ENCODE peak calls at places on chromosomes 16 and 17, in four cellular contexts. C, H, A and T are unnamed samples. For H3K9me1 and H3K4me1, the result is how much of the 10 kb centered on the place peaks cover.

GRCh38 chr17:3007651-3008121 is 55.7 kb downstream of the OR1D5 start:
- DNase-seq in C (no peak), H (no peak), A (no peak), T (no peak)

GRCh38 chr17:76134911-76135809 is 5.9 kb downstream of the FOXJ1 start:
- DNase-seq in H (no peak), C (no peak), A (no peak), T (no peak)

GRCh38 chr17:1577186-1577585 is 14.6 kb upstream of the PITPNA start:
- DNase-seq in A (peak), C (no peak), H (peak), T (no peak)

GRCh38 chr16:89090182-89090630 is 3.4 kb upstream of the ACSF3 start:
- DNase-seq in C (peak), H (no peak), A (no peak), T (no peak)

GRCh38 chr17:7834554-7834890 is 505 bp downstream of the KDM6B start:
- DNase-seq in A (no peak), C (peak), H (no peak), T (no peak)

GRCh38 chr16:57578521-57579360 is 36.3 kb downstream of the ADGRG5 start:
- DNase-seq in H (no peak), A (no peak), C (no peak), T (no peak)

GRCh38 chr16:19291459-19291858 is 5.9 kb downstream of the CLEC19A start:
- DNase-seq in A (peak), H (no peak), C (no peak), T (no peak)

GRCh38 chr17:36641331-36641876 is 40.0 kb downstream of the MRM1 start:
- DNase-seq in A (no peak), H (no peak), C (no peak), T (no peak)

GRCh38 chr17:66691644-66692500 is 143.0 kb upstream of the CACNG5 start:
- DNase-seq in C (no peak), H (peak), A (peak), T (no peak)

GRCh38 chr16:726438-727290 is at the start of the genes CCDC78 and HAGHL:
- DNase-seq in H (peak), C (peak), A (peak), T (no peak)

GRCh38 chr17:45149669-45150603 is 1.7 kb downstream of the HEXIM1 start:
- DNase-seq in C (peak), A (peak), H (peak), T (no peak)

DNA sequence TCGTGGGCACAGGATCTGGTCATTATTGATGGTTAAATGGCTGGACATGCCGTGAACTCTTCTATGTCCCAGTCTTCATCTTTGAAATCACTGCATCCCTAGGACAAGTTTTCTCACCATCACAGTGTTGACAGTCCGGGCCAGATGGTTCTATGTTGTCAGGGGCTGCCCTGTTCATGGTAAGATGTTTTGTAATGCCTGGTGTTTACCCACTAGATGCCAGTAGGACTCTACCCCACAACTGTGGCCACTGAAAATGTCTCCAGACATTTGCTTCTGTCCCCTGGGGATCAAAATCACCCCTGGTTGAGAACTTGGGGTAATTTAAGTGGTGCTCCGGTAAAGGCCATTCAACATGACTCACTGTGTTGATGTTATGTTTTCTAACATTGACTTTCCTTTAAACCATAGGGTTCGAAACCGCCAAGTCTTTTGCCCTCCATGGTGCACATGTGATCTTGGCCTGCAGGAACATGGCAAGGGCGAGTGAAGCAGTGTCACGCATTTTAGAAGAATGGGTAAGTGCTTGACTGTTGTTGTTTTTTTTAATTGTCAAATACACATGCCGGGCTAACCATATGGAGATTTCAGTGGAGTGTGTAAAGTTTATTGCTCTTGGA is 64.4 kb downstream of the WWOX start:
- DNase-seq in H (no peak), C (no peak), A (no peak), T (no peak)
- H2AFZ ChIP-seq in H (no peak), C (no peak), A (no peak), T (no peak)

GRCh38 chr16:3017262-3017805 is 649 bp downstream of the CLDN6 start:
- DNase-seq in A (no peak), H (no peak), C (no peak), T (no peak)
- H3K9me1 ChIP-seq in A (under half), H (under half), C (under half), T (under half)

GRCh38 chr17:40325156-40326013 is 16.4 kb downstream of the RARA start:
- DNase-seq in C (no peak), H (no peak), A (no peak), T (no peak)
- H3K4me1 ChIP-seq in C (half or more), H (half or more), A (half or more), T (half or more)

GRCh38 chr17:81487089-81487486 is 25.5 kb downstream of the ACTG1 start:
- DNase-seq in C (no peak), H (no peak), A (no peak), T (no peak)

GRCh38 chr17:81487487-81488275 is 24.9 kb downstream of the ACTG1 start:
- DNase-seq in C (peak), A (peak), H (peak), T (no peak)

GRCh38 chr17:81488276-81488860 is 24.2 kb downstream of the ACTG1 start:
- DNase-seq in A (no peak), H (no peak), C (no peak), T (no peak)

GRCh38 chr17:81484195-81484979 is 28.2 kb downstream of the ACTG1 start:
- DNase-seq in C (peak), H (peak), A (peak), T (no peak)

GRCh38 chr17:81486174-81486810 is 26.3 kb downstream of the ACTG1 start:
- DNase-seq in C (no peak), A (peak), H (no peak), T (no peak)
- H2AFZ ChIP-seq in C (peak), A (peak), H (no peak), T (no peak)

DNA sequence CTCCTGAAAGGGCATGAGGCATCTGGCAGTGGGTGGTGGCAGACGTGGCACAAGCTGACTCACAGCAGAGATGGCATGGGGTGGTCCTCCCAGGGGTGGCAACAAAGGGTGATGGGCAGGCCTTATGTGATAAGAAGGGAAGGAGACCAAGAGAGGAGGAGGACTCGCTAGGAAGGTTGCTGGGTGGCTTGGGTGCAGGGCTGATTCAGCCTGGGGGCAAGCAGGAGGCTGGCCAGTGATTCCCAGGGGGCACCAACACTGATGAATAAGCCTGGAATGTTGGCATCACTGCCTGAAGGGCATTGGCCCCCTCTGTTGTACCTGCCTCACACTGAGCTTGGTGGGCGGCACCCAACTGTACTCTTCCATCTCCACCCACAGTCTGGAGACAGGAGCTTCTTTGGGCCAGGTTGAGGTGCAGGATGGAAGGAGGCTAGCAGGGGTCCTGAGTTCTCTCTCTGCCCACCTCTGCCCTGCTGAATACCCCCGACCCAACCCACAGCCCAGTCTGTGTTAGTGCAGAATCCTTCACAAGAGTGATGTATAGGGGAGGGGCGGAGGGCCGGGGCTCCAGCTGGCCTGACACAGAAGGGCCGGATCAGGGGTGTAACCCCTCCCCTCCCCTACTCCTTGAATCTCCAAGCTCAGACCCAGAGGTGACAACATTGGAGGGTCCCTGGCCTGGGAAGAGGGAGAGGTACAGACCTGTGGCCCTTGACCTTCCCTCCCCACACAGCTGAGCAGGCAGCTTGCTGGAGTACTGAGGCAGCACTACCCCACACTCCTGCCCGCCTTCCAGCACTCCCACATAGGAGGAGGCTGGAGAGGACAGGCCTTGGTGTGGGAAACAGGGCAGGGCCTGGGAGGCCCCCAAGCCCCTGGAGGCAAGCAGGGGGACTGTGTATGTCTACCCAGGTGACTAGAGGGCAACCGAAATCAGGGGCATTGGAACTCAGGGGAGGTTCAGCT is 2.6 kb downstream of the STAC2 start:
- DNase-seq in H (no peak), A (no peak), C (no peak), T (no peak)
- H3K9me1 ChIP-seq in H (under half), A (under half), C (under half), T (under half)

DNA sequence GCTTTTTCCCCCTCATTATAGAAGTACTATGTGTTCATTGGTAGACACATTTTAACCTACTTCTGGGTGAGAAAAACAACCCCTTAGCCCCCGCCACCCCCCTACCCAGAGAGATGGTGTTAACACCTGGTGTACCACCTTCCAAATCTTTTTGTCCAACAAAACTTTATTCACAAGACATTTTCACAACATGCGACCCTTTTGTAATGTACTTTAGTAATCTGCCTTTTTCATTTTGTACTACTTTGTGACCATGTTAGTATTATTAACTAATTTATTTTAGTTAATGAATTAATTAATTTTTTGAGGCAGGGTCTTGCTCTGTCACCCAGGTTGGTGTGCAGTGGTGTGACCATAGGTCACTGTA is 20.0 kb downstream of the PLCG2 start:
- DNase-seq in H (no peak), A (no peak), C (no peak), T (no peak)
- H3K4me1 ChIP-seq in H (under half), A (under half), C (under half), T (under half)

DNA sequence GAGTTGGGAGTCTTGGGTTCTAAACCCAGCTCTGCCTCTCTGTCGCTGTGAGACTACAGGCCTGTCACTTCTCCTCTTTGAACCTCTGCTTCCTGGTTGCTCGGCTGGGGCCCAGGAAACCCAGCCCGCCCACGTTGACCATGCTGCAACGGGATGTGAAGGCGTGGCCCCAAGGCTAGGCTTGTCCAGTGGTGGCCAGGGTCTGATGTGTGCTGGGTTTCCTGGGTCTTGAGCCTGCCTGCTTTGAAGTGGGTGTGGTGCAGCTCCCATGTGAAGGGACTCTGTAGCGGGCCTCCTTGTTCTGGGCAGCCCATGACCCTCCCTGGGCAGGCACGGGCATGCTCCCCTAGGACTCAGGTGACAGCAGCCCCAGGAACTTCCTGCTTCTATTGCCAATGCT is 82.3 kb downstream of the SDR42E1 start:
- DNase-seq in A (no peak), C (peak), H (no peak), T (peak)
- H2AFZ ChIP-seq in A (no peak), C (peak), H (peak), T (peak)

GRCh38 chr16:79163666-79164377 is 436.7 kb downstream of the MAF start:
- DNase-seq in C (no peak), H (no peak), A (no peak), T (no peak)
- H3K9me1 ChIP-seq in C (under half), H (under half), A (under half), T (under half)

GRCh38 chr16:4519274-4520058 is 19.1 kb downstream of the CDIP1 start:
- DNase-seq in H (no peak), C (no peak), A (no peak), T (no peak)
- H3K4me1 ChIP-seq in H (under half), C (under half), A (under half), T (under half)

GRCh38 chr17:17812211-17813054 is 24.4 kb downstream of the SREBF1 start:
- DNase-seq in A (peak), H (peak), C (peak), T (no peak)
- H2AFZ ChIP-seq in A (no peak), H (peak), C (no peak), T (no peak)